ENCODE peak calls at places on chromosome 21, in four cellular contexts. H, E, W and J are unnamed samples.

GRCh38 chr21:46161800-46162592 is 6.6 kb upstream of the FTCD start:
- DNase-seq in E (no peak), H (peak; percentile 39), W (no peak), J (no peak)

GRCh38 chr21:31236528-31236927 is 107.5 kb downstream of the TIAM1 start:
- DNase-seq in E (no peak), H (no peak), W (no peak), J (no peak)

GRCh38 chr21:43771698-43772367 is 4.3 kb downstream of the CSTB start:
- DNase-seq in H (no peak), E (no peak), W (no peak), J (no peak)

GRCh38 chr21:42642219-42642745 is 11.1 kb upstream of the PDE9A start:
- DNase-seq in H (no peak), E (no peak), W (no peak), J (no peak)

GRCh38 chr21:35614412-35614901 is 445.9 kb downstream of the SETD4 start:
- DNase-seq in W (no peak), H (no peak), E (no peak), J (no peak)

GRCh38 chr21:25515484-25516405 is 91.5 kb downstream of the MRPL39 start:
- DNase-seq in E (no peak), W (no peak), H (no peak), J (no peak)

GRCh38 chr21:31444061-31444460 is 100.0 kb upstream of the TIAM1 start:
- DNase-seq in W (no peak), E (no peak), H (no peak), J (no peak)

GRCh38 chr21:42411891-42412635 is 8.4 kb downstream of the UBASH3A start:
- DNase-seq in W (no peak), E (no peak), H (no peak), J (peak; percentile 29)

GRCh38 chr21:28066051-28066450 is 926.6 kb downstream of the LTN1 start:
- DNase-seq in E (no peak), W (no peak), H (no peak), J (no peak)

GRCh38 chr21:43849532-43850299 is 15.3 kb upstream of the AGPAT3 start:
- DNase-seq in H (no peak), E (no peak), W (no peak), J (no peak)

GRCh38 chr21:32411366-32412161 is 942 bp upstream of the EVA1C start:
- DNase-seq in W (peak; percentile 58), H (peak; percentile 73), E (no peak), J (no peak)

GRCh38 chr21:35024475-35024874 is 24.6 kb downstream of the RUNX1 start:
- DNase-seq in W (no peak), E (no peak), H (no peak), J (no peak)

GRCh38 chr21:35394049-35394448 is 344.9 kb upstream of the RUNX1 start:
- DNase-seq in W (no peak), E (no peak), H (no peak), J (no peak)

GRCh38 chr21:15343066-15343465 is 278.3 kb upstream of the NRIP1 start:
- DNase-seq in H (no peak), E (no peak), W (no peak), J (peak; percentile 9)

GRCh38 chr21:20250337-20250736 is 747.9 kb upstream of the NCAM2 start:
- DNase-seq in H (no peak), W (no peak), E (no peak), J (no peak)

GRCh38 chr21:30044447-30045064 is 104.8 kb upstream of the GRIK1 start:
- DNase-seq in E (peak; percentile 1), H (peak; percentile 47), W (peak; percentile 19), J (peak; percentile 6)

DNA sequence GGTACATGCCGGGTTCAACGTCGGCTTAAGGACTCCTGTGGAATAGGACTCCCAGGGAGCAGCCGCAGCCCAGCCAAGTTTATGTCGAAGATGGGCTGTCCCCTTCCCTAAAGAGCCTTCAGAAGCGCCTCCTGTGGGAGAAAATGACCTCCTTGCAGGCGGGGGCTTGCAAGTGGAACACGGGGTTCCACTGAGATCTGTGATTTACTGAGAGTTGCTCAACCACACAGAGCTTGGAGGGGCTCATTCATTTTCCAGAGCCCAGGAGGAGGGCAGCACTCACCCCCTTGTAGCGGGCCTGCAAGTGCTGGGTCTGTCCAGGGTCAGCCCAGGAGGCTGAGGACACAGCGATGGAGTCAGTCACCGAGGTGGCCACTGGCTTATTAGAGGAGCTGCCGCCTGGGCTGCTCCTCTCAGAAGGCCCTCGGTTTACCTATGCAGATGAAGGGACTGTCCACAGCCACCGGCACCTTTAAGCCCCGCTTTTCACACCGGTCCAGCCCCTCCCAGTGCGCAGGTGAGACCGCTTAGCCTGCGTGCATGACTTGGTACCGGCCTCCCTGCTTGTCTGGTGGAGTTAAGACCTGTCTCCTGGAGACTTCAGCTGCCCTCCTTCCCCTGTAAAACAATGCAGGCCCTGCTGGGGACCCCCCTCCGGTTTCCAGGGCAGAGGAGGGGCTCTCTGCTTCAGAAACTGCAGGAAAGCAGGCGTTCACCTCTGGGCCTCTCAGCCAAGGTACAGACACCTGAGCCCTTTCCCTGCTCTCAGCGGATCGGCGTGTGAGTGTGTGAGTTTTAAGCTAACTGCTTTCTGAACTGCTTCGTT is 57.5 kb downstream of the ATP5PO start:
- DNase-seq in H (peak; percentile 61), E (no peak), W (no peak), J (no peak)
- TF ChIP-seq RNF2 in H (no peak), E (no peak), W (no peak), J (no peak)

GRCh38 chr21:45129231-45129923 is 55.0 kb downstream of the ADARB1 start:
- DNase-seq in W (peak; percentile 47), E (no peak), H (no peak), J (no peak)
- TF ChIP-seq MAFK in W (no peak), E (no peak), H (no peak), J (no peak)

DNA sequence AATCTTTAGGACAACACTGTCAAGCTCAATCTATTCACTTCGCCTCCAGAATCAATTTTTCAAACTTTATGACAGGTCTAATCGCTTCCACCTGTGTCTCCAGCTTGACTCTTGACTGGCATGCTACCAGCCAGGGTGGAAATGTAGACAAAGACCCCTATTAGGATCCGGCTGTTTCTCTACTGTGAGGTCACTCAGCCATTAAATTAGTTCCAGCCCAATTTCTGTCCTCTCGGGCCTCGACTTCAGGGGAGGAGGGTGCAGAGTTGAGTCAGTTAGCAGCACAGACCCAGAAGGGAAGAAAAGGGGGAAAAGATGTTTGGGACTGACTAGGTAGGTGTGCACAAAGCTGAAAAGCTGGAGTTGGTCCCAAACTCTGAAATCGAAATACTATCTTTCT is 78.5 kb downstream of the HLCS start:
- DNase-seq in W (no peak), H (no peak), E (no peak), J (no peak)
- TF ChIP-seq RNF2 in W (no peak), H (no peak), E (no peak), J (no peak)

GRCh38 chr21:26797878-26798456 is 47.2 kb downstream of the ADAMTS1 start:
- DNase-seq in H (no peak), W (no peak), E (no peak), J (no peak)

GRCh38 chr21:26795398-26795790 is 49.8 kb downstream of the ADAMTS1 start:
- DNase-seq in H (no peak), E (no peak), W (no peak), J (no peak)

GRCh38 chr21:26798856-26799751 is 46.1 kb downstream of the ADAMTS1 start:
- DNase-seq in W (no peak), H (no peak), E (no peak), J (no peak)

GRCh38 chr21:26795866-26796329 is 49.3 kb downstream of the ADAMTS1 start:
- DNase-seq in H (no peak), W (no peak), E (no peak), J (peak; percentile 4)

DNA sequence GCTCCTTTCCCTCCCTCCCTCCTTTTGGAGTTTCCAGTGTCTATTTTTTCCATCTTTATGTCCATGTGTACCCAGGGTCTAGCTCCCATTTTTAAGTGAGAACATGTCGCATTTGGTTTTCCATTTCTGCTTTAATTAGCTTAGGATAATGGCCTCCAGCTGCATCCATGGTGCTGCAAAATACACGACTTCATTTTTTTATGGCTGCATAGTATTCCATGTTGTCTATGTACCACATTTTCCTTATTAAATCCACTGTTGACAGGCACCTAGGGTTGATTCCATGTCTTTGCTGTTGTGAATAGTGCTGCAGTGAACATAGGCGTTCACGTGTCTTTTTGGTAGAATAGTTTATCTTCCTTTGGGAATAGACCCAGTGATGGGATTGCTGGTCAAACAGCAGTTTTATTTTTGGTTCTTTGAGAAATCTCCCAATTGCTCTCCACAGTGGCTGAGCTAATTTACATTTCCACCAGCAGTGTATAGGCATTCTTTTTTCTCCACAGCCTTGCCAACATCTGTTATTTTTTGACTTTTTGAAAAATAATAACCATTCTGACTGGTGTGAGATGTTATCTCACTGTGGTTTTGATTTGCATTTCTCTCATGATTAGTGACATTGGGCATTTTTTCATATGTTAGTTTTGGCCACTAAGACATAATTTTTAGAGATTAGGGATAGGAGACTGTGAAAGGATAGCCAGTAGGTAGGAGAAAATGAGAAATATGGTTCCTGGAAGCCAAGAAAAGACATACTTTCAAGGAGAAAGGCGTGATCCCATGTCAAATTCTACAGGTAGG is 50.4 kb downstream of the ADAMTS1 start:
- DNase-seq in W (no peak), E (no peak), H (no peak), J (no peak)
- TF ChIP-seq MAFK in W (no peak), E (no peak), H (no peak), J (no peak)

GRCh38 chr21:38410451-38410850 is 87.8 kb downstream of the ERG start:
- DNase-seq in E (no peak), H (no peak), W (no peak), J (no peak)
- TF ChIP-seq RNF2 in E (no peak), H (no peak), W (no peak), J (no peak)

GRCh38 chr21:23638131-23638530 is 1969.2 kb downstream of the MRPL39 start:
- DNase-seq in W (no peak), E (no peak), H (no peak), J (no peak)

DNA sequence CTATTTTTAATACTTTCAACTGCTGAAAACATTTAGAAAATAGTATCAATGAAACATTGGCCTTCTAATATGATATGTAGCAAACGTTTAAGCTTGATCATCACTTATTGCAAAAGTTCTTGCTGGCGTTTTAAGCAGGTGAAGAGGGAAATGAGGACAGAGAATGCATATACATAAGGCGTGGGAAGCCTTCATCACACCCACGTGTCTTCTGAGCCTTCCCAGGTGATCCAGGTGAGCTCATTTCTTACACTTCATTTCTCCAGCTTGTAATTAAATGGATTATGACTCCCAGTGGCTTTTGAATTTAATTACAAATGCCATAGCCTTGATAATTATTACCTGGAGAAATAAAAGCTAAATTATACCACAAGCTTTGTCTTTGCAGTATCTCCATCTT is 1973.8 kb downstream of the MRPL39 start:
- DNase-seq in W (no peak), H (no peak), E (no peak), J (no peak)
- TF ChIP-seq MAFK in W (no peak), H (no peak), E (no peak), J (no peak)